ENCODE peak calls at places on chromosomes 2 and 18, in five cellular contexts. C, B, V, D and Y are unnamed samples.
A peak's percentile ranks its signal among the peaks of the same experiment; 100 is the strongest.

GRCh38 chr2:186976329-186976728 is 127.4 kb upstream of the ZSWIM2 start:
- DNase-seq in C (peak; percentile 31), B (no peak), V (no peak), D (no peak), Y (no peak)

GRCh38 chr2:101241158-101241557 is 11.5 kb upstream of the CNOT11 start:
- DNase-seq in C (no peak), B (no peak), V (no peak), D (no peak), Y (no peak)

GRCh38 chr2:27041708-27042107 is 8.9 kb downstream of the TMEM214 start:
- DNase-seq in C (no peak), B (no peak), V (no peak), D (no peak), Y (no peak)

GRCh38 chr2:240955306-240956101 is 42.9 kb upstream of the SNED1 start:
- DNase-seq in C (no peak), B (no peak), V (no peak), D (peak; percentile 43), Y (no peak)

GRCh38 chr2:42336361-42336965 is 24.6 kb downstream of the COX7A2L start:
- DNase-seq in C (no peak), B (no peak), V (no peak), D (no peak), Y (no peak)

GRCh38 chr18:51668632-51669031 is 471.2 kb upstream of the MEX3C start:
- DNase-seq in C (no peak), B (no peak), V (no peak), D (no peak), Y (no peak)

GRCh38 chr2:220894069-220894468 is 678.0 kb downstream of the EPHA4 start:
- DNase-seq in C (no peak), B (no peak), V (no peak), D (no peak), Y (no peak)

GRCh38 chr2:33441235-33441810 is 35.1 kb upstream of the RASGRP3 start:
- DNase-seq in C (peak; percentile 64), B (peak; percentile 34), V (no peak), D (no peak), Y (peak; percentile 34)

GRCh38 chr2:105895995-105896764 is 151.5 kb downstream of the NCK2 start:
- DNase-seq in C (no peak), B (no peak), V (no peak), D (no peak), Y (no peak)

GRCh38 chr18:45617284-45617683 is 2.0 kb downstream of the SLC14A2 start:
- DNase-seq in C (no peak), B (peak; percentile 48), V (no peak), D (no peak), Y (no peak)

GRCh38 chr18:13874558-13874957 is 40.8 kb downstream of the MC2R start:
- DNase-seq in C (no peak), B (no peak), V (no peak), D (no peak), Y (no peak)

GRCh38 chr18:44627245-44627644 is 53.4 kb upstream of the SETBP1 start:
- DNase-seq in C (no peak), B (no peak), V (no peak), D (no peak), Y (no peak)

GRCh38 chr2:85925216-85925671 is 36.5 kb upstream of the ST3GAL5 start:
- DNase-seq in C (no peak), B (no peak), V (no peak), D (no peak), Y (no peak)

GRCh38 chr18:55323051-55323994 is 264.7 kb downstream of the TCF4 start:
- DNase-seq in C (no peak), B (no peak), V (no peak), D (no peak), Y (no peak)

GRCh38 chr2:178796079-178796677 is 11.0 kb downstream of the TTN start:
- DNase-seq in C (peak; percentile 19), B (peak; percentile 22), V (no peak), D (no peak), Y (peak; percentile 10)

GRCh38 chr18:21599585-21600525 is 649 bp downstream of the ESCO1 start:
- DNase-seq in C (peak; percentile 40), B (no peak), V (no peak), D (peak; percentile 83), Y (peak; percentile 62)

GRCh38 chr18:47871288-47871687 is 59.2 kb downstream of the SMAD2 start:
- DNase-seq in C (no peak), B (no peak), V (no peak), D (no peak), Y (peak; percentile 33)

GRCh38 chr18:75003089-75003488 is 205.8 kb downstream of the PTGR3 start:
- DNase-seq in C (no peak), B (no peak), V (no peak), D (no peak), Y (no peak)

GRCh38 chr2:219234331-219234730 is 4.7 kb downstream of the ANKZF1 start:
- DNase-seq in C (no peak), B (no peak), V (no peak), D (no peak), Y (no peak)

GRCh38 chr2:96261328-96262003 is 4.3 kb downstream of the TMEM127 start:
- DNase-seq in C (no peak), B (no peak), V (no peak), D (no peak), Y (peak; percentile 87)

GRCh38 chr2:25298776-25299431 is 42.8 kb downstream of the DNMT3A start:
- DNase-seq in C (no peak), B (no peak), V (no peak), D (no peak), Y (no peak)

GRCh38 chr2:86416126-86416525 is 25.0 kb upstream of the KDM3A start:
- DNase-seq in C (no peak), B (no peak), V (no peak), D (no peak), Y (no peak)

GRCh38 chr18:12991839-12992216 is 666 bp downstream of the CEP192 start:
- DNase-seq in C (no peak), B (no peak), V (no peak), D (no peak), Y (no peak)

GRCh38 chr2:8312861-8313768 is 368.7 kb upstream of the ID2 start:
- DNase-seq in C (peak; percentile 70), B (peak; percentile 47), V (peak; percentile 96), D (peak; percentile 14), Y (no peak)

GRCh38 chr2:121567452-121567851 is 36.8 kb downstream of the RNU4ATAC start:
- DNase-seq in C (no peak), B (no peak), V (no peak), D (no peak), Y (no peak)

GRCh38 chr2:238462782-238463396 is 36.2 kb downstream of the ASB1 start:
- DNase-seq in C (peak; percentile 57), B (peak; percentile 40), V (peak; percentile 13), D (no peak), Y (peak; percentile 77)
- TF ChIP-seq SRF in C (no peak), B (no peak), V (no peak), D (no peak), Y (no peak)

DNA sequence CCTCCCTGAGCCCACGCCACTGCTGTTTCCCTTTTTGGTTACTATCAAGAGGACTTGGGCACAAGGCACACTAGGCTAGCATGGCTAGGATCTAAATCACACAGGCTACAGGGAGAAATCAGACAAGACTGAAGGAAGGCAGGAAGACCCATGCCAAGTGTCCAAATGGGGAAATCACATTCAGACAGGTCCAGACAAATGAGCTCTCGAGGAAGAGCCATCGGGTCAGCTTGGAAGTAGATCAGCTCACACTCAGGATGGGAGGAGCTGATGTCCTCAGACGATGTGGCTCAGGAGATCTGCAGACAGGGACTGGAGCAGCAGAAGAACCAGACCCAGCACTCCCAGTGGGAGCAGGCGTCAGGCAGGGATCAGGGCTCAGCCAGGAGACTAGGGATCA is 113.2 kb downstream of the COL6A3 start:
- DNase-seq in C (no peak), B (no peak), V (no peak), D (no peak), Y (no peak)
- H3K27ac ChIP-seq in C (no peak overlapping the region), B (no peak overlapping the region), V (no peak overlapping the region), D (no peak overlapping the region), Y (no peak overlapping the region)

DNA sequence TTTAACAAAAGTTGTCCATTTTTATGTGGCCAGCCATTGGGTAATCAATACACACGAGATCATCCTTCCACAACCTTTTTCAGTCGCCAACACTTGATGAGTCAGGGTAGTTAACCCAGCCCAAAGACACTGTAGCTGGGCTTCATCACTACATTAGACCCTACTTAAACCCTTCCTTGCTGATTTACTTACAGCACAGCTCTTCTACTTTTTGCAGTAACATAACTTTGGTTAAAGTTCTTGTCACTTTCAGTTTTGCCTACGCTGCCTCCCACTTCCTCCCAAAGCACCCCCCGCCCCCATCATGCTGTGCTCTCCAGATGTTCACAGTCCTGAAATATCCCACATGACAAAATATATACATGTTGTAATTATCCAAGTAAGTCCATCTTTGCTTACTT is 103.6 kb downstream of the CDK15 start:
- DNase-seq in C (no peak), B (no peak), V (peak; percentile 27), D (no peak), Y (no peak)
- TF ChIP-seq SRF in C (no peak), B (no peak), V (no peak), D (no peak), Y (no peak)

DNA sequence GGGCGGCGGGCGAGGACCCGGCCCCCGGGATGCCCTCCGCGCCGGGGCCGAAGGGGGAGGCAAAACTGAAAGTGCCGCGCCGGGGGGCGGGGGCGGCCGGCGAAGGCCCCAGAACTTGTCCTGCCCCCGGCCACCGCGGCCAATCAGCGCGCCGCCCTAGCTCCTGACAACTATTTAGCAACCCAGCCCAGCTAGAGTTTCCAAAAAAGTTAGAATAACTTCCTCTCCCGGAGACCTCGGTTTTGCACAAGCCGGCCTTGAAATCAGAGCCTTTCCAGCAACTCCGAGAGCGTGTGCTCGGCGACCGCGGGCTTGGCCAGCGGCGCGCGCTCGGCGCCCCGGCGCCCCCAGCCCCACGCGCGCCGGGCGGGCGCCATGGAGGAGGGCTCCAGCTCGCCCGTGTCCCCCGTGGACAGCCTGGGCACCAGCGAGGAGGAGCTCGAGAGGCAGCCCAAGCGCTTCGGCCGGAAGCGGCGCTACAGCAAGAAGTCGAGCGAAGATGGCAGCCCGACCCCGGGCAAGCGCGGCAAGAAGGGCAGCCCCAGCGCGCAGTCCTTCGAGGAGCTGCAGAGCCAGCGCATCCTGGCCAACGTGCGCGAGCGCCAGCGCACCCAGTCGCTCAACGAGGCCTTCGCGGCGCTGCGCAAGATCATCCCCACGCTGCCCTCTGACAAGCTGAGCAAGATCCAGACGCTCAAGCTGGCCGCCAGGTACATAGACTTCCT is at the start of gene TWIST2:
- DNase-seq in C (no peak), B (no peak), V (no peak), D (peak; percentile 74), Y (no peak)
- H3K27ac ChIP-seq in C (no peak within 1 kb of the TSS), B (no peak within 1 kb of the TSS), V (no peak within 1 kb of the TSS), D (no peak within 1 kb of the TSS), Y (no peak within 1 kb of the TSS)

GRCh38 chr18:32298289-32298688 is 108.5 kb downstream of the MEP1B start:
- DNase-seq in C (no peak), B (no peak), V (no peak), D (no peak), Y (no peak)
- TF ChIP-seq SRF in C (no peak), B (no peak), V (no peak), D (no peak), Y (no peak)

DNA sequence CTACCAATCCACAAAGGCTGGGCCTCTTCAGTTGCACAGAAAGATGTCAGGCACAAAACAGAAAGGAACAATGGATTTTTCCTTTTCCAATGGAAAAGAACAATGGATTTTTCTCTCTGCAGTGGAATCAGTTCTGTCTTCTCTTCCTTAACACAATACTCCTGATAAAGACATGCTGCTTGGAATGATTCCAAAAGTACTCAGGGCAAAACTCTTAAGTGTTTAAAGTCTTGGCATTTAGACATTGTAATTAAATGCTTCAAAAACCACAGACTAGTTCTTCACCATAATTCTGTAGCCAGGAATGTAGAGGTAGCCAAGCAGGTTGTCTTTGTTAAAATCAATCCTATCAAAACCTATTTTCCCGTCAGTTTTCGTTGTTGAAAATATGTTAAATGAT is 46.8 kb upstream of the FLACC1 start:
- DNase-seq in C (peak; percentile 25), B (no peak), V (no peak), D (no peak), Y (no peak)
- H3K27ac ChIP-seq in C (no peak overlapping the region), B (no peak overlapping the region), V (no peak overlapping the region), D (no peak overlapping the region), Y (no peak overlapping the region)